ENCODE peak calls at places on chromosomes 13 and 19, in four cellular contexts. Y is brain microvascular endothelial cell, W is heart right ventricle, J is ascending aorta. P is an unnamed sample. For H3K27me3, the result is how much of the 10 kb centered on the place peaks cover.

GRCh38 chr19:39390460-39390758 is 497 bp downstream of the PAF1 start:
- DNase-seq in W (no peak), Y (no peak), J (no peak), P (peak)

GRCh38 chr13:94595006-94595942 is 678 bp downstream of the TGDS start:
- DNase-seq in Y (no peak), W (no peak), J (no peak), P (peak)

GRCh38 chr13:75222031-75222430 is 259.9 kb downstream of the TBC1D4 start:
- DNase-seq in W (no peak), J (no peak), Y (no peak), P (peak)

GRCh38 chr19:5949792-5950305 is 28.1 kb downstream of the RANBP3 start:
- DNase-seq in J (no peak), W (peak), Y (no peak), P (peak)

GRCh38 chr19:35787227-35787799 is 11.9 kb downstream of the ARHGAP33 start:
- DNase-seq in Y (no peak), W (no peak), J (no peak), P (no peak)

GRCh38 chr19:1237754-1238372 is at the start of gene CBARP:
- DNase-seq in W (no peak), Y (no peak), J (no peak), P (no peak)

GRCh38 chr19:46756544-46756888 is 10.3 kb upstream of the STRN4 start:
- DNase-seq in W (peak), Y (no peak), J (no peak), P (no peak)

GRCh38 chr19:7460562-7460966 is 28.3 kb downstream of the PEX11G start:
- DNase-seq in Y (peak), J (no peak), W (no peak), P (no peak)

GRCh38 chr19:46902402-46902766 is 41.6 kb downstream of the ARHGAP35 start:
- DNase-seq in Y (no peak), W (no peak), J (no peak), P (peak)

GRCh38 chr13:97122381-97122996 is 99.6 kb upstream of the MBNL2 start:
- DNase-seq in Y (peak), W (no peak), J (no peak), P (peak)

GRCh38 chr13:29756506-29756905 is 93.9 kb downstream of the UBL3 start:
- DNase-seq in J (no peak), Y (peak), W (no peak), P (no peak)

GRCh38 chr13:59447846-59448620 is 715.7 kb downstream of the DIAPH3 start:
- DNase-seq in J (no peak), W (no peak), Y (peak), P (no peak)

GRCh38 chr13:51590966-51591627 is 6.8 kb downstream of the WDFY2 start:
- DNase-seq in W (no peak), Y (peak), J (peak), P (peak)

GRCh38 chr19:58569943-58570670 is 3.0 kb downstream of the MZF1 start:
- DNase-seq in Y (no peak), J (no peak), W (no peak), P (no peak)

GRCh38 chr19:32489971-32490370 is 84.4 kb downstream of the DPY19L3 start:
- DNase-seq in Y (no peak), W (no peak), J (no peak), P (no peak)

GRCh38 chr19:2255112-2255845 is 938 bp downstream of the JSRP1 start:
- DNase-seq in J (no peak), W (no peak), Y (no peak), P (no peak)
- H3K27me3 ChIP-seq in J (under half), W (under half), Y (under half), P (under half)

GRCh38 chr19:4196009-4196408 is 13.5 kb downstream of the ANKRD24 start:
- DNase-seq in W (no peak), Y (no peak), J (no peak), P (no peak)
- H3K27me3 ChIP-seq in W (under half), Y (under half), J (under half), P (under half)

GRCh38 chr19:55146648-55147218 is 2.3 kb downstream of the TNNT1 start:
- DNase-seq in J (no peak), Y (no peak), W (no peak), P (peak)
- H3K27me3 ChIP-seq in J (under half), Y (under half), W (under half), P (under half)

DNA sequence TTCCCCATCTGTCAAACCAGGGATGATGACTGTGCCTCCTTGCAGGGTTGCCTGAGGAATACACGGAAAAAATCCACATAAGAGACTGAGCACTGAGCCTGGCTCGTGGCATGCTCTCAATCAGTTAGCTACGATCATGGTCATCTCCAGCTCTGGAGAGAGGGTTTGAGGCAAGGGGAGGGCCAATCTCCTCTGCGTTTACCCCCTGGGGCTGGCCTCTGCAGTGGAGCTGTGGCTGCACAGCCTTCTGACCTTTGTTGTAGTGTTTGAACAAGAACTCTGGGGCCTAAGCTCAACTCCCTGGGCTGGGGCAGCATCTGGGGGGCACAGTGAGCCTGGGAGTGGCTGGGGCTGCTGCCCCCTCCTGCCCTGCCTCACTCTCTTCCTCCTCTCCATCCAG is 5.9 kb downstream of the LRRC4B start:
- DNase-seq in Y (no peak), W (no peak), J (no peak), P (no peak)
- H3K27me3 ChIP-seq in Y (under half), W (under half), J (under half), P (under half)

DNA sequence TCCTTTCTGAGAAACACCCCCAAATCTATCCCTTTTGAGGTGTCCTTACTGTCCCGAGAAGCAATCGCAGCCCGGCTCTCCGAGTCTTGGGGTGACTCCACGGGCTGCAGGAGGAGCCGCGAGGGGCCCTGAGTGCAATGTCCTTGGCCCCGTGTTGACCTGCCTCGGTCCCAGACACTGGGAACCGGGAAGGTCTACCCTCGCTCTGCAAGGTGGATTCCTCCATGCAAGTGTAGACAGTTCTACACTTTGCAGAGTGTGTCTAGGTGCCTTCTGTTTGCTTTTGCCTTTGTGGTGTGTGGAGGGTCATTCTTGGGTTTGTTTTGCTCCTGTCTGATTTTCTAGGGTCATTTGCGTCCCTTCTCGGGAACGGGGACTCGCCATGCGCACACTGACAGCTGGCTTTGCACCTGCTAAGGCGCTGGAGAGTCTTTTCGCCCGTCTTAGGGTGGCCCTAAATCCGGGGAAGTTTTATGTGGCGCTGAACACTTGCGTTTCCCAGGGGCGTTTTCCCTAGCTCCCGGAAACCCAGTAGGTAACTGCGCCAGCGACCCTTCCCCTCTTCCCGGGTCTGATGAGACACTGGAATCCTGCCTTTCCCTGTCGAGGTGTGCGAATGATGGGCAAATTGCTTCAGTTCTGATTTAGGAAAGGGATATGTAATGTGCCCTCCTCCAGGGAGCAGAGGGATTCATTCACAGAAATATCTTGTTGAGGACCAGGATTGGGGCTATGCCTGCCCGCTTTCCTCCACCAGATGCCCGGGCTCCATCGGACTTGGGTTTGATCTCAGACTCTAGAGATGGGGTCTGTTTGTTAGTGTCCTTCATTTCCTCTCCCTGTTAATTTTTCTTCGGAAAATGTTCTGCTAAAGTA is 755 bp downstream of the SERTM1 start:
- DNase-seq in W (no peak), J (no peak), Y (no peak), P (no peak)
- H3K27me3 ChIP-seq in W (under half), J (under half), Y (under half), P (under half)

DNA sequence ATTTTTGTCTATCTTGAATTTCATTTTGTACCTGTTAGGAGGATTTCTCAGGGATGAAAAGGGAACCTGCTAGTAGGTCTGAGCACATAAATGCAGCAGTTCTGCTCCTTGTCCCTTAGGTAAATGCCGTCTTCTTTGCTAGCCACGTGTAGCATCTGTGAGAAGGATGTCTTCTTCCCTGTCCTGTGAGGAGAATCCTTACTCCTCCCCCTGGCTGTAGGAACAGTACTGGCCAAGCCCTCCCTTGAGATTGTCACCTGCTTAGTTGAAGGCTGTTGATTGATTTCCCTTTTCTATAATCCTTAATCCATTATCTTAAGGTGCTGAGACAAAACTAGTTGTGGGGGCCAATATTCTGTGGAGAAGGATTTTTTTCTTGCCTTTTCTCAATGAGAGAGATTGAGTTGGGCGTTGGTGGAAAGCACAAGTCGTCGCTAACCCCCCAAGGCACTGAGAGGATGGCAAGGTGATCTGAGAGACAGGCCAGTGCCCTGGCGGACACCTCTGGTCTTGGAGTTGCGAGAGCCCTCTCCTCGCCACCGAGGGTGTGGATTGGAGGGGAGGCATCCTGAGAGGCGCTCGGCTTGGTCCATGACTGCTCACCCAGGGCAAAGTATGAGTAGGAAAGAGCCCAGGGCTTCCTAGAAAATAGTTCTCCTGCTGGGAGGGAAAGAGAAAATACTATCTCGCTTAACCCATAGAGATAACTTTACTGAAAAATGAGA is 216.7 kb downstream of the ATP8A2 start:
- DNase-seq in W (no peak), J (no peak), Y (no peak), P (no peak)
- H3K27me3 ChIP-seq in W (under half), J (under half), Y (under half), P (under half)

P was measured in bronchial epithelial cell.